ENCODE peak calls at places on chromosomes 5 and 9, in four cellular contexts. One of them, this sample, is unnamed.
A peak's percentile ranks its signal among the peaks of the same experiment; 100 is the strongest.

GRCh38 chr5:178460598-178461425 is 129.4 kb downstream of the COL23A1 start:
- DNase-seq in breast epithelium: peak; percentile 57
- DNase-seq in PC-3: peak; percentile 66
- DNase-seq in A549: peak; percentile 58
- DNase-seq in this sample: peak; percentile 42

GRCh38 chr5:157108961-157109360 is at the start of gene HAVCR2:
- DNase-seq in breast epithelium: no peak
- DNase-seq in PC-3: no peak
- DNase-seq in A549: no peak
- DNase-seq in this sample: peak; percentile 37

GRCh38 chr5:91302335-91302734 is 80.8 kb downstream of the ARRDC3 start:
- DNase-seq in breast epithelium: no peak
- DNase-seq in PC-3: no peak
- DNase-seq in A549: no peak
- DNase-seq in this sample: no peak

GRCh38 chr5:14615365-14615764 is 33.8 kb downstream of the OTULINL start:
- DNase-seq in breast epithelium: no peak
- DNase-seq in PC-3: peak; percentile 66
- DNase-seq in A549: no peak
- DNase-seq in this sample: no peak

GRCh38 chr9:128800061-128800460 is 13.0 kb downstream of the TBC1D13 start:
- DNase-seq in breast epithelium: no peak
- DNase-seq in PC-3: no peak
- DNase-seq in A549: no peak
- DNase-seq in this sample: no peak

GRCh38 chr5:98414938-98415337 is 358.5 kb upstream of the RGMB start:
- DNase-seq in breast epithelium: no peak
- DNase-seq in PC-3: peak; percentile 96
- DNase-seq in A549: no peak
- DNase-seq in this sample: no peak

GRCh38 chr9:87834357-87834756 is 48.3 kb upstream of the SPATA31E1 start:
- DNase-seq in breast epithelium: no peak
- DNase-seq in PC-3: no peak
- DNase-seq in A549: no peak
- DNase-seq in this sample: peak; percentile 64

GRCh38 chr5:94397508-94397907 is 220.9 kb downstream of the KIAA0825 start:
- DNase-seq in breast epithelium: no peak
- DNase-seq in PC-3: no peak
- DNase-seq in A549: no peak
- DNase-seq in this sample: no peak

GRCh38 chr9:116656535-116656934 is 30.6 kb upstream of the TRIM32 start:
- DNase-seq in breast epithelium: peak; percentile 35
- DNase-seq in PC-3: no peak
- DNase-seq in A549: no peak
- DNase-seq in this sample: no peak

DNA sequence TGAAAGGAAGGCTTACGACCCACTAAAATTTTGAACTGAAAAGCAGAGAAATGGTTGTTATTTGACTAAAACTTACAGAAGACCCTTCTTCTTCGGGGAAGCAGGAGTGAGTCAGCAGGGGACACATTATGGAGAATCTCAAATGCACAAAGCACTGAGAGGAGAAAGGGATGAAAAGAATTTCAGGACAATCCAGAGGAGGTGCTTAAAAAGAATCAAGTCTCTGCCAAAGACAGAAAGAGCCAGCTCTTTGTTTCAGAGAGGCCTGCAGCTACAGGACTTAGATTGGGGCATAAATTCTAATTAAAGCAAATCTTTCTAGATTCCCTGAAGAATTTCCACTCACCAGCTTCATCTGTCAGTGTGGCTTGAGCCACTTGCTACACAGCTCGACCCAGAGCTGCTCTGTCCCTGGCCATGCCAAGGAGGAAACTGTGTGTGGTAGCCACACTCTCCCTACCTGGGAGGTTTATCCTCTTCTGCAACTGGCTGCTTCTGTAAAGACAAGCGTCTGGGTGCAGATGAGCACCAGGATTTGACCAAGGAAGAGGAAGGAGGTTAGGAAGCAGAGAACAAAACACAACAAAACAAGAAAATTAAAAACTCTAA is 89.9 kb downstream of the SEMA5A start:
- DNase-seq in breast epithelium: no peak
- DNase-seq in PC-3: no peak
- DNase-seq in A549: no peak
- DNase-seq in this sample: no peak
- H3K4me3 ChIP-seq in breast epithelium: peak overlapping the region; percentile 21
- H3K4me3 ChIP-seq in PC-3: no peak overlapping the region
- H3K4me3 ChIP-seq in A549: no peak overlapping the region
- H3K4me3 ChIP-seq in this sample: no peak overlapping the region

GRCh38 chr9:89655990-89656657 is 51.3 kb downstream of the GADD45G start:
- DNase-seq in breast epithelium: no peak
- DNase-seq in PC-3: no peak
- DNase-seq in A549: no peak
- DNase-seq in this sample: no peak
- H3K27ac ChIP-seq in breast epithelium: no peak overlapping the region
- H3K27ac ChIP-seq in PC-3: no peak overlapping the region
- H3K27ac ChIP-seq in A549: no peak overlapping the region
- H3K27ac ChIP-seq in this sample: no peak overlapping the region

DNA sequence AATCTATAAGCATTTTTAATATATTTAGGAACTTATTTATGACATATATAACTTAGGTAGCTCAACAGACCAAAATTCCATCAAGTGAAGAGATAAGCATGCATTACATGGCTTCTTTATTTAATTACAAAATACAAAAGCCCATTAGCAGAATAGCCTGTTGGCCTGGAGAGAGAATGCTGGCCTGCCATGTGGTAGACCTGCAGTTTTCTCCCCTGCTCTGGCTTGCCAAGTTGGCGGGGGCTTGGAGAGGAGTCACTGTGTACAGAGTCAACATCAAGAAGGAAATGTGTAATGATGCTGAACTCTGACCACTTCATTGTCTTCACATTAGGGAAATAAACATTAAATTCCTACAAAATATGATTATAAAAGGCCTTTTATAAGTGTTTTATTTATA is 69.8 kb upstream of the CNTLN start:
- DNase-seq in breast epithelium: no peak
- DNase-seq in PC-3: peak; percentile 71
- DNase-seq in A549: no peak
- DNase-seq in this sample: no peak
- H3K4me3 ChIP-seq in breast epithelium: no peak overlapping the region
- H3K4me3 ChIP-seq in PC-3: no peak overlapping the region
- H3K4me3 ChIP-seq in A549: no peak overlapping the region
- H3K4me3 ChIP-seq in this sample: no peak overlapping the region

DNA sequence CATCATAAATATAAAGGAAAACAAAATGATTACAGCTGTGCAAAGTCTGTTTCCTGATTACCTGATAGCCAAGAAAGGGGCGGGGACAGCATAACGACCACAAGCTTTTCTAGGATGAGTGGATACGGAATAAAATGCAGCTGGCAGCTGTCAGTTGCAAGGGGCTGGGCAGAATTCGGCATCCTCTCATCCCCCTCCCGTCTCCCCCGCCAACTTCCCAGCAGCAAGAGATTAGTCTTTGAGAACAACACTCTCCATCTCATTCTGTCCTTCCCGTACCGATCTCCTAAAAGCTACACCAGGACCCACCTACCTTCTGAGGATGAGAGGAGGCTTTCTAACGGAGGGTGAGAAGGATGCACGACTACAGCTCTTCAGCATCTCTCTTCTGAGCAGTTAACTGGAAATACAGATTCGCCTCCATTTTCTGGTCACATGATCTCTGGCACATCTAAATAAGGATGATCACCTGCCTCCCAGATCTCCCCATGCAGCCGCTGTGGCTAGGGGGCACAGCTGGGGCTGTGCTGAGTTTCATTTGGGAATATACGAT is 72.4 kb upstream of the PCA3 start:
- DNase-seq in breast epithelium: no peak
- DNase-seq in PC-3: no peak
- DNase-seq in A549: no peak
- DNase-seq in this sample: peak; percentile 82
- H3K27ac ChIP-seq in breast epithelium: no peak overlapping the region
- H3K27ac ChIP-seq in PC-3: no peak overlapping the region
- H3K27ac ChIP-seq in A549: no peak overlapping the region
- H3K27ac ChIP-seq in this sample: no peak overlapping the region

GRCh38 chr5:173229381-173229959 is 5.5 kb downstream of the NKX2-5 start:
- DNase-seq in breast epithelium: no peak
- DNase-seq in PC-3: no peak
- DNase-seq in A549: no peak
- DNase-seq in this sample: no peak
- H3K4me3 ChIP-seq in breast epithelium: no peak overlapping the region
- H3K4me3 ChIP-seq in PC-3: no peak overlapping the region
- H3K4me3 ChIP-seq in A549: no peak overlapping the region
- H3K4me3 ChIP-seq in this sample: no peak overlapping the region

DNA sequence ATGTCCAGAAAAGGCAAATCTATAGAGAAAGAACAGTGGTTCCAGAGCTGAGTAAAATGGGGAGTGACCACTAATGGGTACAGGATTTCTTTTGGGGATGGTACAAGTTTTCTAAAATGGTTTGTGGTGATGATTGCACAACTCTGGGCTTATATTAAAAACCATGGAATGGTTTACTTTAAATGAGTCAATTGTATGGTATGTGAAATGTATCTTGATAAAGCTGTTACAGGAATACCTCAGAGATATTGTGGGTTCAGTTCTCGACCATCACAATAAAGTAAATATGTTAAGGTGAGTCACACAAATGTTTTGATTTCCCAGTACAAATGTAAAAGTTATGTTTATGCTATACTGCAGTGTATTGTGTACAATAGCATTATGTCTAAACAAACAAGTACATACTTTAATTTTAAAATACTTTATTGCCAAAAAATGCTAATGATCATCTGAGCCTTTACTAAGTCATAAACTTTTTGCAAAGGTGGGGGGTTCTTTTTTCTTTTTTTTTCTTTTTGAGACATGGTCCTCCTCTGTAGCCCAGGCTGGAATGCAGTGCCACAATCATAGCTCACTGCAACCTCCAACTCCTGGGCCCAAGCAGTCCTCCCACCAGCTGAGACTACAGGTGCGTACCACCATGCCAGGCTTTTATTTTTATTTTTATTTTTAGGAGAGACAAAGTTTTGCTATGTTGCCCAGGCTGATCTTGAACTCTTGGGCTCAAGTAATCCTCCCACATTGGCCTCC is 65.9 kb downstream of the SHOC1 start:
- DNase-seq in breast epithelium: no peak
- DNase-seq in PC-3: peak; percentile 93
- DNase-seq in A549: peak; percentile 41
- DNase-seq in this sample: peak; percentile 15
- H3K27ac ChIP-seq in breast epithelium: no peak overlapping the region
- H3K27ac ChIP-seq in PC-3: peak overlapping the region; percentile 97
- H3K27ac ChIP-seq in A549: peak overlapping the region; percentile 49
- H3K27ac ChIP-seq in this sample: no peak overlapping the region

GRCh38 chr9:131869312-131869711 is 129.4 kb upstream of the RAPGEF1 start:
- DNase-seq in breast epithelium: no peak
- DNase-seq in PC-3: no peak
- DNase-seq in A549: no peak
- DNase-seq in this sample: no peak
- H3K4me3 ChIP-seq in breast epithelium: no peak overlapping the region
- H3K4me3 ChIP-seq in PC-3: no peak overlapping the region
- H3K4me3 ChIP-seq in A549: no peak overlapping the region
- H3K4me3 ChIP-seq in this sample: no peak overlapping the region

GRCh38 chr9:73153793-73154227 is 2.1 kb downstream of the ANXA1 start:
- DNase-seq in breast epithelium: no peak
- DNase-seq in PC-3: no peak
- DNase-seq in A549: peak; percentile 8
- DNase-seq in this sample: no peak
- H3K27ac ChIP-seq in breast epithelium: peak overlapping the region; percentile 89
- H3K27ac ChIP-seq in PC-3: no peak overlapping the region
- H3K27ac ChIP-seq in A549: peak overlapping the region; percentile 89
- H3K27ac ChIP-seq in this sample: peak overlapping the region; percentile 48

GRCh38 chr5:135705941-135706340 is 127.2 kb upstream of the CXCL14 start:
- DNase-seq in breast epithelium: no peak
- DNase-seq in PC-3: no peak
- DNase-seq in A549: no peak
- DNase-seq in this sample: peak; percentile 76

GRCh38 chr5:135706893-135707292 is 127.6 kb upstream of the SLC25A48 start:
- DNase-seq in breast epithelium: no peak
- DNase-seq in PC-3: no peak
- DNase-seq in A549: no peak
- DNase-seq in this sample: no peak

GRCh38 chr5:135705230-135705631 is 126.4 kb upstream of the CXCL14 start:
- DNase-seq in breast epithelium: no peak
- DNase-seq in PC-3: peak; percentile 6
- DNase-seq in A549: no peak
- DNase-seq in this sample: peak; percentile 72

GRCh38 chr5:135707302-135707701 is 127.2 kb upstream of the SLC25A48 start:
- DNase-seq in breast epithelium: no peak
- DNase-seq in PC-3: no peak
- DNase-seq in A549: no peak
- DNase-seq in this sample: no peak

GRCh38 chr5:135706474-135706873 is 127.7 kb upstream of the CXCL14 start:
- DNase-seq in breast epithelium: no peak
- DNase-seq in PC-3: no peak
- DNase-seq in A549: no peak
- DNase-seq in this sample: no peak
- H3K4me3 ChIP-seq in breast epithelium: no peak overlapping the region
- H3K4me3 ChIP-seq in PC-3: no peak overlapping the region
- H3K4me3 ChIP-seq in A549: no peak overlapping the region
- H3K4me3 ChIP-seq in this sample: no peak overlapping the region

This sample was measured in small intestine.